ENCODE peak calls at places on chromosomes 1 and 21, in eight cellular contexts. Q, J, C, X, D, F, S and V are unnamed samples. For H3K9me3, the result is how much of the 10 kb centered on the place peaks cover.

GRCh38 chr1:115098979-115099692 is 9.8 kb upstream of the TSPAN2 start:
- DNase-seq in Q (no peak), J (no peak), C (peak), X (peak), D (no peak), F (peak), S (no peak), V (no peak)

GRCh38 chr1:2130156-2130555 is 64.4 kb downstream of the FAAP20 start:
- DNase-seq in Q (peak), J (no peak), C (no peak), X (no peak), D (no peak), F (no peak), S (no peak), V (no peak)

GRCh38 chr21:15293251-15293650 is 228.5 kb upstream of the NRIP1 start:
- DNase-seq in Q (no peak), J (no peak), C (peak), X (peak), D (no peak), F (peak), S (no peak), V (no peak)

GRCh38 chr1:156356875-156357534 is 12.0 kb upstream of the RHBG start:
- DNase-seq in Q (peak), J (peak), C (no peak), X (peak), D (peak), F (no peak), S (no peak), V (peak)

GRCh38 chr1:25804244-25804963 is 4.4 kb downstream of the SELENON start:
- DNase-seq in Q (no peak), J (no peak), C (no peak), X (no peak), D (no peak), F (peak), S (no peak), V (no peak)

GRCh38 chr1:161763522-161764098 is 2.5 kb upstream of the ATF6 start:
- DNase-seq in Q (no peak), J (no peak), C (no peak), X (peak), D (no peak), F (no peak), S (no peak), V (no peak)

GRCh38 chr1:226738421-226738994 is 574 bp downstream of the ITPKB start:
- DNase-seq in Q (peak), J (peak), C (peak), X (peak), D (peak), F (peak), S (no peak), V (peak)

GRCh38 chr1:205920861-205921558 is 22.2 kb downstream of the SLC26A9 start:
- DNase-seq in Q (no peak), J (no peak), C (no peak), X (no peak), D (no peak), F (no peak), S (peak), V (peak)

GRCh38 chr1:240164742-240165141 is 73.1 kb downstream of the FMN2 start:
- DNase-seq in Q (no peak), J (no peak), C (no peak), X (no peak), D (no peak), F (no peak), S (no peak), V (no peak)

GRCh38 chr1:160137216-160137862 is 14.1 kb upstream of the ATP1A4 start:
- DNase-seq in Q (no peak), J (no peak), C (no peak), X (no peak), D (no peak), F (no peak), S (no peak), V (no peak)

DNA sequence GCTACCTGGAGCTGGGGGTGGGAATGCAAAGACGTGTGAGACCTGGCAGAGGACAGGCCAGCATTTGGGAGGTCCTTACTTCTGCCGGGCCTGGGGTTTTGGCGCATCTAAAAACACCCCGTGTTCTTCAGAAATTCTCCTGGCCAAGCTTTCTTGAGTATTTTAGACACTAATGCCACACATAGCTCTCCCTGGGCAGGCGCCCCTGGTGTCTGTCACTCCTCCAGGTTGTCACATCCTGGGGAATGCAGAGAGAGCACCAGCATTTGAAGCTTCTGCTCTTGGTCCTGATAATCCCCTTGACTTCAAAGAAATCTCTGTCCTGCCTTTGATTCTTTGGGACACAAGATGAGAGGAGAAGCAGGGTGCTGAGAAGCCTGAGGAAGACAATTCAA is 6.0 kb downstream of the CAPN9 start:
- DNase-seq in Q (no peak), J (no peak), C (no peak), X (no peak), D (no peak), F (no peak), S (peak), V (no peak)
- H3K4me3 ChIP-seq in Q (no peak), J (no peak), C (no peak), X (no peak), D (no peak), F (no peak), S (peak), V (no peak)

GRCh38 chr21:45582128-45582527 is 39.9 kb upstream of the SLC19A1 start:
- DNase-seq in Q (no peak), J (no peak), C (no peak), X (no peak), D (peak), F (no peak), S (peak), V (peak)

GRCh38 chr21:45581322-45581712 is 39.1 kb upstream of the SLC19A1 start:
- DNase-seq in Q (no peak), J (no peak), C (no peak), X (no peak), D (peak), F (no peak), S (peak), V (peak)

GRCh38 chr21:45584786-45585185 is 42.5 kb upstream of the SLC19A1 start:
- DNase-seq in Q (peak), J (no peak), C (no peak), X (no peak), D (no peak), F (no peak), S (peak), V (peak)

GRCh38 chr21:45586289-45586858 is 44.1 kb upstream of the SLC19A1 start:
- DNase-seq in Q (no peak), J (no peak), C (no peak), X (peak), D (no peak), F (no peak), S (peak), V (no peak)

DNA sequence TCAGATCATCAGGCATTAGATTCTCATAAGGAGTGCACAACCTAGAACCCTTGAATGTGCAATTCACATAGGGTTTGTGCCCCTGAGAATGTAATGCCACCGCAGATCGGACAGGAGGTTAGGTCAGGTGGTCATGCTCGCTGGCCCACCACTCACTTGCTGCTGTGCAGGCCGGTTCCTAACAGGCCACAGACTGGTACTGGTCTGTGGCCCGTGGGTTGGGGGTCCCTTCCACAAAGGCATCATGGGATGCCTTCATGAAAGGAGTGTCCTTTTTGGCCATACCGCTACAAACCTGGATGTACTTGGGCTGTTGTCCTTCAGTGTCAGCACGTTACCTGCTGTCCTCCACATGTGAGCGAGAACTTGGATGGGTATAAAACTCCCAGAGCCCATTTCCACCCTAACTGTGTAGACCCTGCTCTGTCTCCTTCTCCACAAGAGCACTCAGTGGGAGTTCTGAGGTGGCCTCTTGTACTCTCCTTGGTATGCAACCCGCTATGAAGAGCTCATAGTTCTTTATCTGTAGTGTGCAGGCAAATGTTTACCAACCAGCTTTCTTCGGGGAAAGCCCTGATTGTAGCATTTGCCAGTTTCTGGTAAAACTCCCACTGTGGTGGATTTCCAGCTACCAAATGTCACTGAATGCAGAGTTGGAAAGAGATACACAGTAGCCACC is 41.7 kb upstream of the SLC19A1 start:
- DNase-seq in Q (peak), J (no peak), C (no peak), X (no peak), D (no peak), F (no peak), S (peak), V (peak)
- H3K9me3 ChIP-seq in Q (under half), J (under half), C (under half), X (under half), D (under half), F (under half), S (under half), V (under half)

GRCh38 chr1:47449702-47450552 is 12.1 kb downstream of the FOXD2 start:
- DNase-seq in Q (peak), J (peak), C (no peak), X (no peak), D (peak), F (peak), S (no peak), V (peak)
- TF ChIP-seq CTCF in Q (peak), J (peak), C (peak), X (peak), D (peak), F (peak), S (peak), V (peak)

GRCh38 chr1:236686815-236687160 is 489 bp downstream of the ACTN2 start:
- DNase-seq in Q (no peak), J (peak), C (no peak), X (no peak), D (no peak), F (no peak), S (no peak), V (peak)

GRCh38 chr1:236685205-236685916 is 938 bp upstream of the ACTN2 start:
- DNase-seq in Q (no peak), J (no peak), C (no peak), X (no peak), D (no peak), F (no peak), S (no peak), V (no peak)

GRCh38 chr1:236687273-236687672 is 974 bp downstream of the ACTN2 start:
- DNase-seq in Q (no peak), J (no peak), C (no peak), X (no peak), D (no peak), F (no peak), S (no peak), V (no peak)

GRCh38 chr1:236688705-236689104 is 2.4 kb downstream of the ACTN2 start:
- DNase-seq in Q (no peak), J (no peak), C (no peak), X (no peak), D (no peak), F (no peak), S (no peak), V (no peak)

GRCh38 chr1:236685917-236686814 is at the start of gene ACTN2:
- DNase-seq in Q (peak), J (peak), C (peak), X (no peak), D (peak), F (peak), S (no peak), V (peak)
- H3K4me3 ChIP-seq in Q (peak), J (peak), C (peak), X (peak), D (peak), F (peak), S (peak), V (peak)